ENCODE peak calls at places on chromosomes 5 and 9, in five cellular contexts. N is heart left ventricle; V is effector memory CD4-positive, alpha-beta T cell; F is heart right ventricle; B is CD8-positive, alpha-beta memory T cell. W is an unnamed sample.

GRCh38 chr5:130605200-130605599 is 559.9 kb downstream of the HINT1 start:
- DNase-seq in N (no peak), F (no peak), B (no peak), V (no peak), W (no peak)

GRCh38 chr5:74227081-74227480 is 413.4 kb downstream of the ENC1 start:
- DNase-seq in B (no peak), F (no peak), V (no peak), N (no peak), W (no peak)

GRCh38 chr9:78612089-78612488 is 315.2 kb downstream of the PSAT1 start:
- DNase-seq in N (no peak), F (no peak), V (no peak), B (no peak), W (no peak)

GRCh38 chr5:2302169-2302568 is 419.4 kb upstream of the IRX4 start:
- DNase-seq in N (no peak), F (no peak), V (no peak), B (no peak), W (no peak)

GRCh38 chr9:107033974-107034373 is 171.0 kb downstream of the ZNF462 start:
- DNase-seq in F (no peak), N (no peak), V (no peak), B (no peak), W (no peak)

GRCh38 chr9:84411647-84412267 is 71.2 kb upstream of the SLC28A3 start:
- DNase-seq in B (no peak), F (no peak), N (no peak), V (no peak), W (no peak)

GRCh38 chr9:112112941-112113399 is 62.1 kb downstream of the SUSD1 start:
- DNase-seq in F (no peak), N (no peak), B (no peak), V (no peak), W (peak; percentile 64)

GRCh38 chr5:132070460-132071337 is 2.9 kb upstream of the CSF2 start:
- DNase-seq in V (no peak), N (no peak), B (no peak), F (no peak), W (no peak)

GRCh38 chr9:94085062-94085639 is 887 bp downstream of the PTPDC1 start:
- DNase-seq in N (no peak), B (no peak), F (no peak), V (no peak), W (no peak)

GRCh38 chr9:97905228-97905627 is 17.1 kb downstream of the TRMO start:
- DNase-seq in N (no peak), F (no peak), V (peak; percentile 45), B (peak; percentile 13), W (no peak)

GRCh38 chr5:96292582-96293247 is 140.3 kb downstream of the PCSK1 start:
- DNase-seq in B (no peak), F (peak; percentile 11), N (no peak), V (no peak), W (no peak)

GRCh38 chr5:108141676-108142075 is 240.2 kb downstream of the FBXL17 start:
- DNase-seq in B (no peak), V (no peak), F (no peak), N (no peak), W (no peak)

GRCh38 chr5:54533541-54534179 is 16.1 kb downstream of the SNX18 start:
- DNase-seq in B (no peak), V (no peak), N (no peak), F (peak; percentile 56), W (no peak)

GRCh38 chr5:110258460-110258859 is 468.0 kb downstream of the TMEM232 start:
- DNase-seq in V (no peak), N (no peak), B (no peak), F (no peak), W (no peak)

GRCh38 chr5:126002222-126002897 is 420.8 kb upstream of the GRAMD2B start:
- DNase-seq in N (peak; percentile 69), B (no peak), F (peak; percentile 83), V (no peak), W (no peak)

GRCh38 chr9:88593537-88594185 is 58.7 kb downstream of the NXNL2 start:
- DNase-seq in N (no peak), V (no peak), B (peak; percentile 21), F (peak; percentile 79), W (no peak)

GRCh38 chr9:99778829-99779228 is 42.9 kb upstream of the NR4A3 start:
- DNase-seq in F (no peak), N (no peak), V (no peak), B (no peak), W (no peak)

GRCh38 chr5:72556351-72557146 is 49.3 kb upstream of the ZNF366 start:
- DNase-seq in B (no peak), V (no peak), N (peak; percentile 77), F (peak; percentile 45), W (peak; percentile 68)

GRCh38 chr9:126838895-126839294 is 21.5 kb upstream of the ZBTB34 start:
- DNase-seq in F (no peak), B (no peak), V (no peak), N (no peak), W (no peak)

GRCh38 chr9:131872006-131872405 is 132.1 kb upstream of the RAPGEF1 start:
- DNase-seq in V (no peak), N (no peak), B (no peak), F (no peak), W (peak; percentile 43)

GRCh38 chr5:17219006-17219422 is 1.6 kb downstream of the BASP1 start:
- DNase-seq in F (no peak), B (no peak), N (no peak), V (no peak), W (no peak)

GRCh38 chr5:56513141-56513540 is 280.0 kb upstream of the ANKRD55 start:
- DNase-seq in B (no peak), F (no peak), N (no peak), V (no peak), W (no peak)

GRCh38 chr5:92976156-92976555 is 604.9 kb downstream of the NR2F1-AS1 start:
- DNase-seq in F (no peak), V (no peak), N (no peak), B (no peak), W (no peak)

GRCh38 chr9:4086119-4087088 is 213.5 kb downstream of the GLIS3 start:
- DNase-seq in N (no peak), V (no peak), F (peak; percentile 26), B (no peak), W (no peak)

GRCh38 chr9:15144567-15145174 is 162.3 kb downstream of the TTC39B start:
- DNase-seq in F (no peak), N (no peak), V (no peak), B (no peak), W (no peak)

GRCh38 chr9:114827658-114828360 is 22.0 kb upstream of the TNFSF15 start:
- DNase-seq in B (no peak), V (no peak), N (no peak), F (no peak), W (no peak)

GRCh38 chr5:167995844-167996400 is 295.5 kb upstream of the WWC1 start:
- DNase-seq in B (no peak), N (no peak), F (no peak), V (no peak), W (no peak)

GRCh38 chr5:90983148-90983547 is 400.0 kb downstream of the ARRDC3 start:
- DNase-seq in N (no peak), V (no peak), F (no peak), B (no peak), W (no peak)

GRCh38 chr9:97578846-97579245 is 54.3 kb downstream of the TSTD2 start:
- DNase-seq in N (no peak), V (no peak), B (no peak), F (no peak), W (no peak)

GRCh38 chr9:122975196-122975595 is 34.4 kb downstream of the RABGAP1 start:
- DNase-seq in B (no peak), N (no peak), F (no peak), V (no peak), W (no peak)

GRCh38 chr5:96245401-96246091 is 187.5 kb downstream of the PCSK1 start:
- DNase-seq in N (no peak), B (no peak), V (no peak), F (no peak), W (no peak)

GRCh38 chr5:36276864-36277263 is 24.8 kb downstream of the RANBP3L start:
- DNase-seq in V (no peak), N (no peak), F (no peak), B (no peak), W (no peak)

GRCh38 chr9:21314152-21314551 is 9.0 kb upstream of the IFNA5 start:
- DNase-seq in B (no peak), V (no peak), N (no peak), F (no peak), W (no peak)

GRCh38 chr5:133382661-133383579 is 229.4 kb downstream of the FSTL4 start:
- DNase-seq in V (no peak), B (no peak), N (peak; percentile 20), F (no peak), W (no peak)

GRCh38 chr9:126877418-126877817 is 17.0 kb downstream of the ZBTB34 start:
- DNase-seq in N (no peak), F (no peak), V (no peak), B (no peak), W (no peak)

GRCh38 chr5:98468188-98468869 is 305.1 kb upstream of the RGMB start:
- DNase-seq in V (no peak), B (no peak), N (no peak), F (no peak), W (no peak)

GRCh38 chr5:166637295-166637694 is 1654.2 kb upstream of the WWC1 start:
- DNase-seq in B (no peak), F (no peak), N (no peak), V (no peak), W (no peak)

DNA sequence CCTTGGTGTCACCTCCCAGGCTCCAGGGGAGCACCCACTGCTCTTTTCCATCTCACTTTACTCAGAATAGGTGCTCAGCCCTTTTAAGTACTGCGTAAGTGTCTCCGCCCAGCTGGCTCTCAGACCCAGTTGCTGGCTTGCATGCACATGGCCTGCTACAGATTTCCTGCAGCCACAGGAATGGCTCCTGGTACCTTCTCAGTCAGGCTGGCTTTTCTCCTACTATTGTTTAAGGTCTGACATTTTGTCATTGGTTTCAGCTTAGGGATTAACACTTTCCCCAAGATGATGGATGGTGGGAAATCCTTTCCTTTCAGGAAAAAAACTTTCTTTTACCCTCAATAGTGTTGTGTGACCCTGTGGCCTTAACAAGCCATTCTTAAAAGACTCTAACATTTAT is 1652.3 kb upstream of the WWC1 start:
- DNase-seq in B (no peak), F (no peak), N (no peak), V (no peak), W (no peak)
- H3K9me3 ChIP-seq in B (no peaks in the 10 kb centered on the region), F (no peaks in the 10 kb centered on the region), N (no peaks in the 10 kb centered on the region), V (no peaks in the 10 kb centered on the region), W (no peaks in the 10 kb centered on the region)

DNA sequence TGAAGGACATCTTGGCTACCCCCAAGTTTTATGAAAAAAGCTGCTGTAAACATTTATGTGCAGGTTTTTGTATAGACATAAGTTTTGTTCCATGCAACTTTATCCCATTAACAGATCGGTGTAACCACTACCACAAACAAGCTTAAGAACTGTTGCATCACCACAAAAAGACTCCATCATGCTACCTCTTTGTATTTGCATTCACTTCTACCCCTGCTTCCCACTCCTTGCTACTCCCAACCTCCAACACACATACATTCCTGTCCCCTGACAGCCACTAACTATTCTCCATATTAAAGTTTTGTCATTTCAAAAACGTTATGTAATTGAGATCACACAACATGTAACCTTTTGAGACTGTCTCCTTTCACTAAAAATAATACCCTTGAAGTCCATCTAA is 57.8 kb upstream of the LHFPL2 start:
- DNase-seq in F (no peak), N (no peak), V (no peak), B (no peak), W (no peak)
- H3K27ac ChIP-seq in F (no peak overlapping the region), N (no peak overlapping the region), V (no peak overlapping the region), B (no peak overlapping the region), W (no peak overlapping the region)

GRCh38 chr5:38660194-38660668 is 103.8 kb upstream of the LIFR start:
- DNase-seq in B (no peak), V (no peak), F (peak; percentile 18), N (no peak), W (peak; percentile 74)
- H3K4me3 ChIP-seq in B (no peak overlapping the region), V (no peak overlapping the region), F (peak overlapping the region; percentile 29), N (peak overlapping the region; percentile 19), W (no peak overlapping the region)

GRCh38 chr5:179239256-179240135 is 105.8 kb downstream of the ADAMTS2 start:
- DNase-seq in V (no peak), B (no peak), N (no peak), F (no peak), W (peak; percentile 17)
- H3K9me3 ChIP-seq in V (no peaks in the 10 kb centered on the region), B (no peaks in the 10 kb centered on the region), N (peaks cover 6% of the 10 kb centered on the region), F (no peaks in the 10 kb centered on the region), W (no peaks in the 10 kb centered on the region)

W was measured in pancreas.